ENCODE peak calls at places on chromosome 1, in seven cellular contexts. H is hepatocyte, N is GM23338, C is RWPE1, X is heart left ventricle, Y is esophagus squamous epithelium, S is endothelial cell. V is an unnamed sample.

GRCh38 chr1:246107516-246108277 is 399.4 kb downstream of the SMYD3 start:
- DNase-seq in S (no peak), X (no peak), C (no peak), N (peak), H (no peak), Y (no peak), V (no peak)

GRCh38 chr1:223411309-223411708 is 18.1 kb downstream of the CCDC185 start:
- DNase-seq in C (no peak), Y (no peak), X (no peak), H (no peak), S (no peak), N (no peak), V (no peak)

GRCh38 chr1:37808369-37809319 is 636 bp upstream of the YRDC start:
- DNase-seq in S (peak), H (peak), Y (no peak), C (peak), X (peak), N (peak), V (no peak)

GRCh38 chr1:205579711-205580110 is 52.1 kb downstream of the ELK4 start:
- DNase-seq in N (no peak), Y (no peak), H (no peak), X (no peak), S (no peak), C (no peak), V (no peak)

GRCh38 chr1:232786845-232787455 is 18.3 kb upstream of the MAP10 start:
- DNase-seq in H (no peak), X (no peak), Y (no peak), C (no peak), N (no peak), S (no peak), V (no peak)

GRCh38 chr1:179351281-179351680 is 14.5 kb upstream of the AXDND1 start:
- DNase-seq in X (no peak), H (no peak), S (no peak), Y (no peak), N (no peak), C (no peak), V (no peak)

GRCh38 chr1:97160796-97161195 is 439.2 kb downstream of the PTBP2 start:
- DNase-seq in X (no peak), H (no peak), S (no peak), Y (no peak), C (no peak), N (no peak), V (no peak)

GRCh38 chr1:201696217-201696761 is 132.7 kb upstream of the IPO9 start:
- DNase-seq in C (peak), N (no peak), S (no peak), Y (no peak), H (peak), X (peak), V (no peak)

GRCh38 chr1:30330644-30331043 is 392.7 kb downstream of the MATN1 start:
- DNase-seq in N (no peak), Y (no peak), C (no peak), S (no peak), H (no peak), X (no peak), V (no peak)

DNA sequence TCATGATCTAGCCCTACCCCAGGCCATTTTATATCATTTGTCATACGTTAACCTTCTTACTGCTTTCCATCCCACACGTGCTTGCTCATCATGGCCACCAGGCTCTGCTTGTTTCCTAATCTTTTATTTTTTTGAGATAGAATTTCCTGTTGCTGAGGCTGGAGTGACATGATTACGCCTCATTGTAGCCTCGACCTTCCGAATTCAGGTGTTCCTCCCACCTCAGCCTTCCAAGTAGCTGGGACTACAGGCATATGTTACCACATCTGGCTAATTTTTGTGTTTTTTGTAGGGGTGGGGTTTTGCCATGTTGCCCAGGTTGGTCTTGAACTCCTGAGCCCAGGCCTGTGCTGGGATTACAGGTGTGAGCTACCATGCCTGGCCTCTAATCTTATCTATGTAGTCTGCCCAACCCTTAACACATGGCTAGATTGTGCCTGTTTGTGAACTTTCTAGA is 3.3 kb downstream of the UAP1 start:
- DNase-seq in N (no peak), Y (no peak), X (no peak), C (no peak), S (no peak), H (no peak), V (no peak)
- TF ChIP-seq CTCF in N (no peak), Y (no peak), X (no peak), C (no peak), S (peak), H (no peak), V (no peak)

GRCh38 chr1:64471218-64471719 is 1.3 kb downstream of the CACHD1 start:
- DNase-seq in X (peak), S (peak), H (peak), Y (no peak), N (peak), C (no peak), V (no peak)

GRCh38 chr1:64470670-64471217 is 815 bp downstream of the CACHD1 start:
- DNase-seq in H (peak), S (peak), N (peak), C (peak), Y (no peak), X (peak), V (no peak)

GRCh38 chr1:64469614-64469976 is 334 bp upstream of the CACHD1 start:
- DNase-seq in S (no peak), H (no peak), X (peak), Y (no peak), C (no peak), N (peak), V (no peak)

GRCh38 chr1:64469121-64469520 is 808 bp upstream of the CACHD1 start:
- DNase-seq in S (no peak), X (no peak), Y (no peak), H (peak), C (no peak), N (peak), V (no peak)

DNA sequence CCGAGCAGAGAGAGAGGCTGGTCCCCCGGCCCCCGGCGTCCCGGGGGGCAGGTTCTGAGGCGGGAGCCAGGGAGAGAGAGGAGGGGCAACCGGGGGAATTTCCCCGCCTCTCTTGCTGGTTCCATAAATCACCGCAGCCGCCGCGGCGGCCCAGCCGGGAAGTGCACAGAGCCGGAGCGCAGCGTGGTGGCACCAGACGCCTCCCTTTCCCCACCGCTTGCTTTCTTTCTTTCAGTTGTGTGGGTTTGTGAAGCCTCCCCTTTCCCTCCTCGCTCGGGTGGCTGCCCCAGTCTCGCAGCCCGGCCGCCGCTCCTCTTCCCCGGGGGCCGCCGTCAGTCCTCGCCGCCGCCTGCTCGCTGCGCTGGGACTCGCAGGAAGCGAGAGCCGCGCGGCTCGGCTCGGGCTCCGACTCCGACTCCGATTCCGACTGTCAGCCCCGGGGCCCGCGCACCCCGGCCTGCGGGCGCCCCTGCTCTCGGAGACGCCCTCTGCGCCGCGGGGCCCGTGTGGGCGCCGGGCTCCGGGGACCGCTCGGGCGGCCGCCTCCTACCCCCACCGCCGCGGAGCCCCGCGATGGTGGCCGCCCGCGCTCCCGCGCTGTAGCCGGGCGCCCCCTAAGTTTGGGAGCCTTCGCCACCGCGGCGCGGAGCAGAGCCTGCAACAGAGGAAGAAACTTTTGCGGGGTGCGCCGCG is at the start of gene CACHD1:
- DNase-seq in Y (no peak), N (peak), C (peak), H (peak), S (peak), X (peak), V (no peak)
- TF ChIP-seq CTCF in Y (peak), N (peak), C (no peak), H (peak), S (no peak), X (peak), V (peak)

GRCh38 chr1:209797978-209798639 is 7.8 kb downstream of the IRF6 start:
- DNase-seq in N (peak), Y (no peak), S (no peak), C (no peak), H (no peak), X (no peak), V (no peak)
- TF ChIP-seq CTCF in N (peak), Y (no peak), S (no peak), C (no peak), H (no peak), X (no peak), V (peak)

DNA sequence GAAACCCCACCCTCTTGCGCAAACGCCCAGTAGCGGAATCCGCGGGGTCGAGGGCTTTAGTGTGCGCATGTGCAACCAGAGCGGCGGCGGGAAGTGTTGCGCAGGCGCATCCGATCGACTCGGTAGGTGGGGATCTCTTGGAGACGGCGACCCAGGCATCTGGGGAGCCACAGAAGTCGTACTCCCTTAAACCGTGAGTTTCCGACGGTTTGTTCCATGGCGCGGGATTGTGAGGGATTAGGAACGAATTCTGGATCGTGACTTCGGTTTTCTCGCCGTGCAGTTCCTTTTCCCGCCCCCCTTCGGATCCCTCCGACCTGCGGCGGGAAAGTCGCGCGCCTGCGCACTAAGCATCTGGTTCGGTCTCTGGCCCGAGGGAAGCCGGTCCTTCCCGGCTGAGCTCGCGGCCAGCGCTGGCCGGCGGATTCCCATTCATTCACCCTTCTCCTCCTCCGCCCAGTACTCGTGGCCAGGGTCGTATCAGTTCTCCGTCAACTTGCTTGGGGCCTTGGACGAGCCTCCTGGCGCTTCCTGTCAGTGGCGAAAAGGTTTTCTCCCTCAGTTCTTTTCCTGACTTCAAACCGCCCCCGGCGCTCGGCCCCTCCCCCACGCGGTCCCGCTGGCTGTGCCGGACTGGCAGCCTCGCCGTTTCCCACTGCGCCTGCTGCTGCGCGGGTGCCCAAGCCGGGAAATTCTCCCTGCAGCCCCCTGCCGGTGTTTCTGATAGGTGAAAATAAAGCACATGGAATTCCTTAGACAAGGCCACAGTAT is at the start of gene CDC7:
- DNase-seq in X (peak), C (peak), S (peak), H (peak), Y (peak), N (peak), V (peak)
- TF ChIP-seq CTCF in X (peak), C (peak), S (peak), H (peak), Y (peak), N (peak), V (peak)

DNA sequence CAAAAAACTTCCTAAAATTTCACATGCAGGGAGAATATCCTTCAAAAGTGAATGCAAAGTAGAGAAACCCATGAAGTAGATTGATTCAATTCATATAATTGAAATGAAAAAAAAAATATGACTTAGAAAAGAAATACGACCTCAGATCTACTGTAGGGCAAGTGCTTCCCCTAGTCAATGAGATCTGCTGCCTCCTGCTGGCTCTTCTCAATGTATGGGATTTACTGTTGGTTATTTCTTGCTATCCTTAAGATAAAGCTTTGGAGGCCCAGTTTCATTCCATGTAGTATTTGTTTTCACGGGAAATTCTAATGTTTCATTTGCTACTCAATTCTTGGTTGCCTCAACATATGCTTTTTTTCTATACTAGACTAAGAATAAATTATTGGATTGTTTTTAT is 46.2 kb downstream of the ZNF648 start:
- DNase-seq in N (peak), H (no peak), S (no peak), C (no peak), Y (no peak), X (no peak), V (no peak)
- TF ChIP-seq CTCF in N (peak), H (no peak), S (no peak), C (no peak), Y (no peak), X (peak), V (peak)

GRCh38 chr1:118504231-118504644 is 319.2 kb upstream of the SPAG17 start:
- DNase-seq in X (no peak), S (peak), Y (no peak), C (no peak), N (peak), H (no peak), V (no peak)

GRCh38 chr1:118507391-118507790 is 322.4 kb upstream of the SPAG17 start:
- DNase-seq in N (no peak), S (no peak), Y (no peak), H (no peak), C (no peak), X (no peak), V (no peak)

GRCh38 chr1:118503747-118504146 is 318.7 kb upstream of the SPAG17 start:
- DNase-seq in H (no peak), Y (no peak), S (no peak), C (no peak), N (no peak), X (no peak), V (no peak)

GRCh38 chr1:118504867-118505266 is 319.8 kb upstream of the SPAG17 start:
- DNase-seq in S (no peak), X (peak), Y (no peak), C (no peak), N (no peak), H (no peak), V (no peak)
- TF ChIP-seq CTCF in S (no peak), X (no peak), Y (no peak), C (no peak), N (no peak), H (no peak), V (no peak)

GRCh38 chr1:35451125-35451528 is 106.1 kb downstream of the KIAA0319L start:
- DNase-seq in H (peak), X (peak), Y (no peak), S (peak), C (peak), N (peak), V (no peak)

GRCh38 chr1:35452086-35452485 is 105.1 kb downstream of the KIAA0319L start:
- DNase-seq in X (no peak), N (peak), C (peak), Y (no peak), H (peak), S (no peak), V (no peak)

GRCh38 chr1:35454175-35454574 is 103.0 kb downstream of the KIAA0319L start:
- DNase-seq in X (no peak), Y (no peak), C (no peak), H (no peak), N (no peak), S (no peak), V (no peak)

GRCh38 chr1:35449334-35450008 is 107.7 kb downstream of the KIAA0319L start:
- DNase-seq in Y (no peak), C (peak), X (no peak), H (peak), N (no peak), S (no peak), V (peak)

DNA sequence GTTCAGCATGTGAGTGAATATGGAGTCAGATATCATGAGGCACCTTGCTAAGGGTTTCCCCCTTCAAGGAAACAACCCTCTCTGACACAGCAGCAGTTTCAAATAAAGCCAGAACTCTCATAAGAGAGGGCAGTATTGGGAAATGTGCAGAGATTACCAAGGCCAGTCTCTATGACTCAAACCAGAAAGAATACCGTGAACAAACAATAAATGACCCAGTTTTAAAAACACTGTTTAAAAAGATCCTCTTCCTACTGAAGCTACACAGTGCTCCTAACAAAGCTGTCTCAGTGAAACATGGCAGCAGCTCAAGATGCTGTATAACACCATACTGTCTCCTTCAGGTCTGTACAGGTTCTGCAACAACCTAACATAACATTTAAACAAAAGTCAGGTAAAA is 102.6 kb downstream of the KIAA0319L start:
- DNase-seq in X (no peak), H (peak), Y (no peak), C (no peak), S (no peak), N (no peak), V (no peak)
- TF ChIP-seq CTCF in X (no peak), H (peak), Y (peak), C (no peak), S (no peak), N (peak), V (peak)

GRCh38 chr1:243946946-243947345 is 96.9 kb upstream of the AKT3 start:
- DNase-seq in S (peak), H (no peak), Y (no peak), C (no peak), X (no peak), N (peak), V (no peak)
- TF ChIP-seq CTCF in S (peak), H (no peak), Y (no peak), C (no peak), X (peak), N (peak), V (peak)

DNA sequence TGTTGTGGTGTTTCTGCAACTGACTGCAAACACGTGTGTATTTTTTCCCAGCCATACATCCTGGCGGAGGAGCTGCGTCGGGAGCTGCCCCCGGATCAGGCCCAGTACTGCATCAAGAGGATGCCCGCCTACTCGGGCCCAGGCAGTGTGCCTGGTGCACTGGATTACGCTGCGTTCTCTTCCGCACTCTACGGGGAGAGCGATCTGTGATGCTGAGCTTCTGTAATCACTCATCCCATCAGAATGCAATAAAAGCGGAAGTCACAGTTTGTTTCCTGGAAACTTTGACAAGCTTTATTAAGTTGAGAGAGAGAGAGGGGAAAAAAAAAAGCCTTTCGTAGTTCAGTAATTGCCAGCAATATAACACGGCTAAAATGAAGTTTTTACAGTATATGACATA is 32.7 kb upstream of the MTR start:
- DNase-seq in S (no peak), Y (no peak), X (no peak), H (no peak), N (no peak), C (no peak), V (no peak)
- TF ChIP-seq CTCF in S (no peak), Y (no peak), X (no peak), H (no peak), N (no peak), C (no peak), V (no peak)

V was measured in keratinocyte.